ENCODE peak calls at places on chromosomes 6 and 20, in nine cellular contexts. O, H, N, V, A, M, B, Y and U are unnamed samples.

GRCh38 chr6:33966536-33966935 is 162.7 kb upstream of the MLN start:
- DNase-seq in O (no peak), H (no peak), N (no peak), V (no peak), A (no peak), M (no peak), B (no peak), Y (no peak), U (no peak)

GRCh38 chr6:111683749-111684267 is 78.1 kb upstream of the TRAF3IP2 start:
- DNase-seq in O (no peak), H (peak), N (no peak), V (no peak), A (no peak), M (no peak), B (no peak), Y (peak), U (no peak)

GRCh38 chr20:62367136-62367482 is at the start of gene LAMA5:
- DNase-seq in O (peak), H (no peak), N (peak), V (peak), A (no peak), M (no peak), B (no peak), Y (no peak), U (no peak)

GRCh38 chr6:131349199-131349598 is 213.9 kb downstream of the AKAP7 start:
- DNase-seq in O (no peak), H (no peak), N (no peak), V (no peak), A (no peak), M (no peak), B (no peak), Y (no peak), U (no peak)

GRCh38 chr6:108966855-108967755 is 118.9 kb downstream of the ARMC2 start:
- DNase-seq in O (peak), H (no peak), N (no peak), V (peak), A (no peak), M (no peak), B (no peak), Y (peak), U (no peak)

GRCh38 chr6:166626177-166627038 is 643 bp downstream of the RPS6KA2 start:
- DNase-seq in O (peak), H (peak), N (peak), V (peak), A (no peak), M (no peak), B (no peak), Y (peak), U (no peak)

GRCh38 chr6:108699290-108700041 is 138.7 kb downstream of the FOXO3 start:
- DNase-seq in O (no peak), H (peak), N (no peak), V (no peak), A (no peak), M (no peak), B (no peak), Y (no peak), U (no peak)

GRCh38 chr6:80939480-80939879 is 813.0 kb downstream of the TENT5A start:
- DNase-seq in O (no peak), H (no peak), N (no peak), V (no peak), A (no peak), M (no peak), B (no peak), Y (no peak), U (no peak)

GRCh38 chr6:43269273-43270007 is 26.2 kb downstream of the TTBK1 start:
- DNase-seq in O (no peak), H (no peak), N (peak), V (peak), A (no peak), M (no peak), B (no peak), Y (no peak), U (no peak)

GRCh38 chr20:38877483-38877882 is 48.7 kb upstream of the FAM83D start:
- DNase-seq in O (no peak), H (no peak), N (no peak), V (no peak), A (no peak), M (no peak), B (no peak), Y (no peak), U (no peak)

GRCh38 chr20:59082981-59083380 is 40.4 kb upstream of the PRELID3B start:
- DNase-seq in O (peak), H (no peak), N (no peak), V (no peak), A (no peak), M (no peak), B (no peak), Y (no peak), U (no peak)

GRCh38 chr6:163756079-163756478 is 341.6 kb downstream of the QKI start:
- DNase-seq in O (no peak), H (no peak), N (no peak), V (no peak), A (no peak), M (no peak), B (no peak), Y (no peak), U (no peak)

GRCh38 chr6:152948150-152948768 is 34.6 kb downstream of the FBXO5 start:
- DNase-seq in O (no peak), H (no peak), N (no peak), V (peak), A (no peak), M (peak), B (no peak), Y (peak), U (no peak)

DNA sequence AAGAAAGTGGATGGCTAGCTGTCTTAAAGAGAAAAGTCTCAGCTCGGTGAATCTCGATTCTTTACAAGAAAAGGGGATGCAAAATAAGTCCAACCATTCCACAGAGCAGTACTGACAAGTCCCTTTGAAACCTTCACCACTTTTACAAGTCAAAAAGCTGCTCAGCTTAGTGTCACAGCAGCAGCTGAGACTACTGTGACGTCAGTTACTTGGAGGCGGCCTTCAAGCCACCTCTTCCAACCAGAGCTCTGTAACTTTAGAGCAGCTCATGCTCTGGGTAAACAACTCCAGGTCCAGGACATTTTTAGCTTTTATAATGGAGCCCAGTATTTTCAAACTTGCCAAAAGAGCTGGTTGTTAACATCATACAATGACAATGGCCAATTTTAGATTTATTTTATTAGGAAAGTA is at the start of gene KIAA0408:
- DNase-seq in O (no peak), H (peak), N (peak), V (peak), A (no peak), M (no peak), B (peak), Y (peak), U (peak)
- H3K4me3 ChIP-seq in O (no peak), H (peak), N (no peak), V (no peak), A (no peak), M (no peak), B (peak), Y (no peak), U (peak)

GRCh38 chr20:8788831-8789230 is 280.1 kb upstream of the PLCB4 start:
- DNase-seq in O (no peak), H (no peak), N (no peak), V (peak), A (no peak), M (no peak), B (no peak), Y (no peak), U (no peak)
- H3K27ac ChIP-seq in O (no peak), H (no peak), N (no peak), V (peak), A (no peak), M (no peak), B (no peak), Y (no peak), U (no peak)

DNA sequence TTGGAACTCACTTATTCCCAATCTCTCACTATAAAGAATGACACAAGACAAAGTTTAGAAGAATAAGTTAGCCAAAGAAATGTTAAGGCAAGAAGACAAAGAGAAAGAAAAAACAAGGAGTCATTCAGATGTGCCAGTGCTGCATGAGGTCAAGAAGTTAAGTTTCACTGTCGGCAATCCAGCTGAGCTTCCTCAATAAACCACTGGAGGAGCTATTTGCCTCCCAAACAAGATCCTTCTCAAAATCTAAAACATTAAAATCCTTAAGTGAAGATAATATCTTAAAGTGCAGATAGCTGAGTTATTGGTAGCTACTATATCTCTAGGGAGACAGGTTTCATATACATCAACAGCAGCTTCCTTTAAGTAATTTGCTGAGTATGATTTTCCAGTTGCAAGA is 512.3 kb downstream of the HDGFL1 start:
- DNase-seq in O (no peak), H (no peak), N (no peak), V (peak), A (no peak), M (no peak), B (no peak), Y (no peak), U (no peak)
- TF ChIP-seq CTCF in O (peak), H (no peak), N (no peak), V (peak), A (no peak), M (no peak), B (no peak), Y (no peak), U (no peak)

DNA sequence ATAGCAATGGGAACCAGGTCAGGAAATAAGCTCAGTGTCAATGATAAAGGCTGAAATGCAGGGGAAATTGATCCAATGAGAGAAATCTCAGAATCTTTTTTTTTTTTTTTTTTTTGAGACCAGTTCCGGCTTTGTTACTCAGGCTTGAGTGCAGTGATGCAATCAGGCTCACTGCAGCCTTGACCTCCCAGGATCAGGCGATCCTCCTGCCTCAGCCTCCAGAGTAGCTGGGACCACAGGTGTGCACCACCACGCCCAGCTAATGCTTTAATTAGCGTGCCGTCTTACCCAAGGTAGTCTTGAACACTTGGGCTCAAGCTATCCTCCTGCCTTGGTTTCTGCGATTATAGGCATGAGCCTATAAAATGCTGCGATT is 296.5 kb downstream of the ZNF217 start:
- DNase-seq in O (no peak), H (no peak), N (no peak), V (no peak), A (no peak), M (no peak), B (no peak), Y (no peak), U (no peak)
- H3K4me3 ChIP-seq in O (no peak), H (no peak), N (no peak), V (no peak), A (no peak), M (no peak), B (no peak), Y (no peak), U (no peak)